ENCODE peak calls at places on chromosomes 1 and 21, in seven cellular contexts. One of them, this sample, is unnamed.

GRCh38 chr1:212346586-212346985 is 61.4 kb downstream of the PPP2R5A start:
- DNase-seq in mucosa of gallbladder: no peak
- DNase-seq in amygdala: no peak
- DNase-seq in activated gamma-delta T cell treated with anti-CD3 and anti-CD28 coated beads, Interleukin-2, amount 50 U/mL, for 16 hours: no peak
- DNase-seq in stimulated activated CD4-positive, alpha-beta T cell treated with anti-CD3 and anti-CD28 coated beads, TNF-alpha, amount 100 ng/mL, for 24 hours: no peak
- DNase-seq in AML-193: no peak
- DNase-seq in activated CD8-positive, alpha-beta memory T cell treated with anti-CD3 and anti-CD28 coated beads, Interleukin-2, amount 50 U/mL, for 48 hours: no peak
- DNase-seq in this sample: no peak

GRCh38 chr1:109170051-109170775 is 43.5 kb upstream of the SARS1 start:
- DNase-seq in mucosa of gallbladder: no peak
- DNase-seq in amygdala: no peak
- DNase-seq in activated gamma-delta T cell treated with anti-CD3 and anti-CD28 coated beads, Interleukin-2, amount 50 U/mL, for 16 hours: no peak
- DNase-seq in stimulated activated CD4-positive, alpha-beta T cell treated with anti-CD3 and anti-CD28 coated beads, TNF-alpha, amount 100 ng/mL, for 24 hours: no peak
- DNase-seq in AML-193: no peak
- DNase-seq in activated CD8-positive, alpha-beta memory T cell treated with anti-CD3 and anti-CD28 coated beads, Interleukin-2, amount 50 U/mL, for 48 hours: no peak
- DNase-seq in this sample: no peak

GRCh38 chr1:39795651-39796050 is 7.0 kb upstream of the BMP8B start:
- DNase-seq in mucosa of gallbladder: no peak
- DNase-seq in amygdala: no peak
- DNase-seq in activated gamma-delta T cell treated with anti-CD3 and anti-CD28 coated beads, Interleukin-2, amount 50 U/mL, for 16 hours: no peak
- DNase-seq in stimulated activated CD4-positive, alpha-beta T cell treated with anti-CD3 and anti-CD28 coated beads, TNF-alpha, amount 100 ng/mL, for 24 hours: no peak
- DNase-seq in AML-193: no peak
- DNase-seq in activated CD8-positive, alpha-beta memory T cell treated with anti-CD3 and anti-CD28 coated beads, Interleukin-2, amount 50 U/mL, for 48 hours: no peak
- DNase-seq in this sample: no peak

GRCh38 chr1:214707306-214708087 is 104.5 kb downstream of the CENPF start:
- DNase-seq in mucosa of gallbladder: no peak
- DNase-seq in amygdala: no peak
- DNase-seq in activated gamma-delta T cell treated with anti-CD3 and anti-CD28 coated beads, Interleukin-2, amount 50 U/mL, for 16 hours: no peak
- DNase-seq in stimulated activated CD4-positive, alpha-beta T cell treated with anti-CD3 and anti-CD28 coated beads, TNF-alpha, amount 100 ng/mL, for 24 hours: no peak
- DNase-seq in AML-193: no peak
- DNase-seq in activated CD8-positive, alpha-beta memory T cell treated with anti-CD3 and anti-CD28 coated beads, Interleukin-2, amount 50 U/mL, for 48 hours: no peak
- DNase-seq in this sample: no peak

GRCh38 chr1:248906741-248907661 is 966 bp downstream of the PGBD2 start:
- DNase-seq in mucosa of gallbladder: peak
- DNase-seq in amygdala: no peak
- DNase-seq in activated gamma-delta T cell treated with anti-CD3 and anti-CD28 coated beads, Interleukin-2, amount 50 U/mL, for 16 hours: no peak
- DNase-seq in stimulated activated CD4-positive, alpha-beta T cell treated with anti-CD3 and anti-CD28 coated beads, TNF-alpha, amount 100 ng/mL, for 24 hours: no peak
- DNase-seq in AML-193: no peak
- DNase-seq in activated CD8-positive, alpha-beta memory T cell treated with anti-CD3 and anti-CD28 coated beads, Interleukin-2, amount 50 U/mL, for 48 hours: no peak
- DNase-seq in this sample: no peak

GRCh38 chr1:230026139-230026538 is 40.9 kb upstream of the GALNT2 start:
- DNase-seq in mucosa of gallbladder: no peak
- DNase-seq in amygdala: no peak
- DNase-seq in activated gamma-delta T cell treated with anti-CD3 and anti-CD28 coated beads, Interleukin-2, amount 50 U/mL, for 16 hours: no peak
- DNase-seq in stimulated activated CD4-positive, alpha-beta T cell treated with anti-CD3 and anti-CD28 coated beads, TNF-alpha, amount 100 ng/mL, for 24 hours: no peak
- DNase-seq in AML-193: no peak
- DNase-seq in activated CD8-positive, alpha-beta memory T cell treated with anti-CD3 and anti-CD28 coated beads, Interleukin-2, amount 50 U/mL, for 48 hours: no peak
- DNase-seq in this sample: no peak

GRCh38 chr1:21296509-21297354 is 6.5 kb upstream of the ECE1 start:
- DNase-seq in mucosa of gallbladder: no peak
- DNase-seq in amygdala: no peak
- DNase-seq in activated gamma-delta T cell treated with anti-CD3 and anti-CD28 coated beads, Interleukin-2, amount 50 U/mL, for 16 hours: no peak
- DNase-seq in stimulated activated CD4-positive, alpha-beta T cell treated with anti-CD3 and anti-CD28 coated beads, TNF-alpha, amount 100 ng/mL, for 24 hours: no peak
- DNase-seq in AML-193: no peak
- DNase-seq in activated CD8-positive, alpha-beta memory T cell treated with anti-CD3 and anti-CD28 coated beads, Interleukin-2, amount 50 U/mL, for 48 hours: no peak
- DNase-seq in this sample: no peak

GRCh38 chr1:39154553-39155361 is 49.7 kb upstream of the MACF1 start:
- DNase-seq in mucosa of gallbladder: peak
- DNase-seq in amygdala: no peak
- DNase-seq in activated gamma-delta T cell treated with anti-CD3 and anti-CD28 coated beads, Interleukin-2, amount 50 U/mL, for 16 hours: no peak
- DNase-seq in stimulated activated CD4-positive, alpha-beta T cell treated with anti-CD3 and anti-CD28 coated beads, TNF-alpha, amount 100 ng/mL, for 24 hours: no peak
- DNase-seq in AML-193: no peak
- DNase-seq in activated CD8-positive, alpha-beta memory T cell treated with anti-CD3 and anti-CD28 coated beads, Interleukin-2, amount 50 U/mL, for 48 hours: no peak
- DNase-seq in this sample: no peak

GRCh38 chr21:43270800-43271261 is 102.0 kb downstream of the CRYAA start:
- DNase-seq in mucosa of gallbladder: peak
- DNase-seq in amygdala: no peak
- DNase-seq in activated gamma-delta T cell treated with anti-CD3 and anti-CD28 coated beads, Interleukin-2, amount 50 U/mL, for 16 hours: no peak
- DNase-seq in stimulated activated CD4-positive, alpha-beta T cell treated with anti-CD3 and anti-CD28 coated beads, TNF-alpha, amount 100 ng/mL, for 24 hours: no peak
- DNase-seq in AML-193: no peak
- DNase-seq in activated CD8-positive, alpha-beta memory T cell treated with anti-CD3 and anti-CD28 coated beads, Interleukin-2, amount 50 U/mL, for 48 hours: no peak
- DNase-seq in this sample: no peak

GRCh38 chr1:236311040-236311439 is 29.3 kb upstream of the ERO1B start:
- DNase-seq in mucosa of gallbladder: no peak
- DNase-seq in amygdala: no peak
- DNase-seq in activated gamma-delta T cell treated with anti-CD3 and anti-CD28 coated beads, Interleukin-2, amount 50 U/mL, for 16 hours: no peak
- DNase-seq in stimulated activated CD4-positive, alpha-beta T cell treated with anti-CD3 and anti-CD28 coated beads, TNF-alpha, amount 100 ng/mL, for 24 hours: no peak
- DNase-seq in AML-193: no peak
- DNase-seq in activated CD8-positive, alpha-beta memory T cell treated with anti-CD3 and anti-CD28 coated beads, Interleukin-2, amount 50 U/mL, for 48 hours: no peak
- DNase-seq in this sample: no peak

GRCh38 chr21:44880762-44881585 is 7.5 kb upstream of the PTTG1IP start:
- DNase-seq in mucosa of gallbladder: no peak
- DNase-seq in amygdala: no peak
- DNase-seq in activated gamma-delta T cell treated with anti-CD3 and anti-CD28 coated beads, Interleukin-2, amount 50 U/mL, for 16 hours: no peak
- DNase-seq in stimulated activated CD4-positive, alpha-beta T cell treated with anti-CD3 and anti-CD28 coated beads, TNF-alpha, amount 100 ng/mL, for 24 hours: no peak
- DNase-seq in AML-193: peak
- DNase-seq in activated CD8-positive, alpha-beta memory T cell treated with anti-CD3 and anti-CD28 coated beads, Interleukin-2, amount 50 U/mL, for 48 hours: no peak
- DNase-seq in this sample: no peak

GRCh38 chr1:2257245-2257627 is 29.1 kb downstream of the SKI start:
- DNase-seq in mucosa of gallbladder: no peak
- DNase-seq in amygdala: peak
- DNase-seq in activated gamma-delta T cell treated with anti-CD3 and anti-CD28 coated beads, Interleukin-2, amount 50 U/mL, for 16 hours: no peak
- DNase-seq in stimulated activated CD4-positive, alpha-beta T cell treated with anti-CD3 and anti-CD28 coated beads, TNF-alpha, amount 100 ng/mL, for 24 hours: no peak
- DNase-seq in AML-193: no peak
- DNase-seq in activated CD8-positive, alpha-beta memory T cell treated with anti-CD3 and anti-CD28 coated beads, Interleukin-2, amount 50 U/mL, for 48 hours: no peak
- DNase-seq in this sample: no peak

GRCh38 chr1:17191990-17192242 is 13.0 kb upstream of the PADI1 start:
- DNase-seq in mucosa of gallbladder: no peak
- DNase-seq in amygdala: no peak
- DNase-seq in activated gamma-delta T cell treated with anti-CD3 and anti-CD28 coated beads, Interleukin-2, amount 50 U/mL, for 16 hours: no peak
- DNase-seq in stimulated activated CD4-positive, alpha-beta T cell treated with anti-CD3 and anti-CD28 coated beads, TNF-alpha, amount 100 ng/mL, for 24 hours: no peak
- DNase-seq in AML-193: no peak
- DNase-seq in activated CD8-positive, alpha-beta memory T cell treated with anti-CD3 and anti-CD28 coated beads, Interleukin-2, amount 50 U/mL, for 48 hours: no peak
- DNase-seq in this sample: no peak

GRCh38 chr1:91124290-91124975 is 102.6 kb upstream of the ZNF644 start:
- DNase-seq in mucosa of gallbladder: no peak
- DNase-seq in amygdala: no peak
- DNase-seq in activated gamma-delta T cell treated with anti-CD3 and anti-CD28 coated beads, Interleukin-2, amount 50 U/mL, for 16 hours: no peak
- DNase-seq in stimulated activated CD4-positive, alpha-beta T cell treated with anti-CD3 and anti-CD28 coated beads, TNF-alpha, amount 100 ng/mL, for 24 hours: peak
- DNase-seq in AML-193: no peak
- DNase-seq in activated CD8-positive, alpha-beta memory T cell treated with anti-CD3 and anti-CD28 coated beads, Interleukin-2, amount 50 U/mL, for 48 hours: no peak
- DNase-seq in this sample: no peak

GRCh38 chr1:56189946-56190920 is 389.1 kb downstream of the PLPP3 start:
- DNase-seq in mucosa of gallbladder: peak
- DNase-seq in amygdala: no peak
- DNase-seq in activated gamma-delta T cell treated with anti-CD3 and anti-CD28 coated beads, Interleukin-2, amount 50 U/mL, for 16 hours: no peak
- DNase-seq in stimulated activated CD4-positive, alpha-beta T cell treated with anti-CD3 and anti-CD28 coated beads, TNF-alpha, amount 100 ng/mL, for 24 hours: no peak
- DNase-seq in AML-193: no peak
- DNase-seq in activated CD8-positive, alpha-beta memory T cell treated with anti-CD3 and anti-CD28 coated beads, Interleukin-2, amount 50 U/mL, for 48 hours: no peak
- DNase-seq in this sample: no peak